ENCODE peak calls at places on chromosomes 5 and 9, in four cellular contexts. O is astrocyte, X is gastrocnemius medialis, Z is WTC11. L is an unnamed sample.

GRCh38 chr5:88691945-88692868 is 190.8 kb downstream of the MEF2C start:
- DNase-seq in X (no peak), O (no peak), Z (peak; percentile 42), L (no peak)

GRCh38 chr5:154779105-154779504 is 23.9 kb downstream of the LARP1 start:
- DNase-seq in X (peak; percentile 83), O (peak; percentile 89), Z (no peak), L (no peak)

GRCh38 chr5:9166202-9167147 is 379.4 kb downstream of the SEMA5A start:
- DNase-seq in O (no peak), Z (no peak), X (no peak), L (no peak)

GRCh38 chr9:87497604-87498045 is at the start of gene DAPK1:
- DNase-seq in Z (peak; percentile 79), O (peak; percentile 37), X (no peak), L (peak; percentile 91)

GRCh38 chr5:78509145-78509865 is 139.3 kb downstream of the LHFPL2 start:
- DNase-seq in X (no peak), O (no peak), Z (no peak), L (no peak)

GRCh38 chr5:125582358-125582757 is 835.9 kb upstream of the ZNF608 start:
- DNase-seq in X (no peak), Z (no peak), O (no peak), L (no peak)

GRCh38 chr5:22541037-22541436 is 312.1 kb downstream of the CDH12 start:
- DNase-seq in O (no peak), Z (no peak), X (no peak), L (no peak)

GRCh38 chr9:91156451-91157234 is 205.1 kb downstream of the AUH start:
- DNase-seq in O (no peak), X (no peak), Z (no peak), L (peak; percentile 51)

GRCh38 chr9:129412814-129413536 is 207.9 kb downstream of the C9orf50 start:
- DNase-seq in O (peak; percentile 73), Z (no peak), X (peak; percentile 45), L (no peak)

GRCh38 chr9:127167560-127168326 is 45.3 kb upstream of the ANGPTL2 start:
- DNase-seq in O (no peak), X (no peak), Z (no peak), L (peak; percentile 23)

GRCh38 chr5:39121315-39121714 is 47.1 kb upstream of the RICTOR start:
- DNase-seq in Z (no peak), O (no peak), X (no peak), L (no peak)

GRCh38 chr5:132363431-132364112 is 5.9 kb upstream of the SLC22A5 start:
- DNase-seq in O (peak; percentile 93), X (peak; percentile 90), Z (no peak), L (no peak)

GRCh38 chr5:56297851-56298250 is 64.7 kb upstream of the ANKRD55 start:
- DNase-seq in O (no peak), Z (no peak), X (no peak), L (no peak)

GRCh38 chr9:134220311-134220710 is 55.9 kb upstream of the RNU6ATAC start:
- DNase-seq in X (no peak), O (no peak), Z (no peak), L (no peak)

GRCh38 chr9:21037278-21037677 is 5.8 kb upstream of the HACD4 start:
- DNase-seq in Z (no peak), O (no peak), X (no peak), L (no peak)

GRCh38 chr9:12775963-12776774 is 1.3 kb downstream of the LURAP1L start:
- DNase-seq in O (peak; percentile 84), Z (peak; percentile 79), X (peak; percentile 66), L (peak; percentile 88)

GRCh38 chr5:64869419-64869818 is 100.7 kb downstream of the CWC27 start:
- DNase-seq in Z (no peak), O (peak; percentile 80), X (no peak), L (no peak)

GRCh38 chr9:137945581-137945980 is 68.0 kb downstream of the CACNA1B start:
- DNase-seq in O (no peak), X (no peak), Z (no peak), L (no peak)

GRCh38 chr5:149273237-149273636 is 1.6 kb downstream of the AFAP1L1 start:
- DNase-seq in X (no peak), O (no peak), Z (no peak), L (no peak)

GRCh38 chr9:113620377-113621161 is 157.0 kb downstream of the RGS3 start:
- DNase-seq in O (peak; percentile 93), X (peak; percentile 41), Z (no peak), L (peak; percentile 90)

GRCh38 chr9:126618590-126619335 is 5.0 kb downstream of the LMX1B start:
- DNase-seq in X (no peak), Z (peak; percentile 51), O (no peak), L (no peak)

GRCh38 chr5:10856071-10856470 is 95.0 kb upstream of the DAP start:
- DNase-seq in O (no peak), Z (no peak), X (no peak), L (no peak)

DNA sequence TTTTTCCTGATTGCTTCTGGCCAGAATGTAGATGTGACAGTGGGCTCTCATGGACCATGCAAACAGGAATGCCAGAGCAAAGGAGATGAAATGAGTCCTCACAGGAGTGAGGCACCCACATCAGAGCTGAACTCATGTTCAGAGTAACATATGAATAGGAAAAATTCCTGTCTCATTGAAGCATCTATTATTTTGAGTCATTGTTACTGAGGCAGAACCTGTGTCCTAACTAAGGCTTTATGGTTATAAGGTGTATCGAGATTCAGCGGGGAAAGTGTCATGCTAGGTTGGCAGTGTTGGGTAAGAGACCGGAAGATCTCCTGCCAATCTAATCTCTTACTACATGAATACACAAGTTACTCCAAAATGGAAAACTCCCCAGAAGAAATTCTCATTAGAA is 304.1 kb downstream of the TRPM3 start:
- DNase-seq in O (no peak), X (no peak), Z (no peak), L (no peak)
- TF ChIP-seq CTCF in O (no peak), X (no peak), Z (no peak), L (no peak)

GRCh38 chr5:95555553-95555952 is 652 bp downstream of the ARSK start:
- DNase-seq in Z (no peak), X (no peak), O (no peak), L (no peak)

GRCh38 chr5:95554331-95554646 is 488 bp downstream of the SKIC3 start:
- DNase-seq in O (no peak), X (no peak), Z (no peak), L (no peak)

GRCh38 chr5:95549030-95549429 is 5.7 kb downstream of the SKIC3 start:
- DNase-seq in Z (no peak), X (no peak), O (no peak), L (no peak)

DNA sequence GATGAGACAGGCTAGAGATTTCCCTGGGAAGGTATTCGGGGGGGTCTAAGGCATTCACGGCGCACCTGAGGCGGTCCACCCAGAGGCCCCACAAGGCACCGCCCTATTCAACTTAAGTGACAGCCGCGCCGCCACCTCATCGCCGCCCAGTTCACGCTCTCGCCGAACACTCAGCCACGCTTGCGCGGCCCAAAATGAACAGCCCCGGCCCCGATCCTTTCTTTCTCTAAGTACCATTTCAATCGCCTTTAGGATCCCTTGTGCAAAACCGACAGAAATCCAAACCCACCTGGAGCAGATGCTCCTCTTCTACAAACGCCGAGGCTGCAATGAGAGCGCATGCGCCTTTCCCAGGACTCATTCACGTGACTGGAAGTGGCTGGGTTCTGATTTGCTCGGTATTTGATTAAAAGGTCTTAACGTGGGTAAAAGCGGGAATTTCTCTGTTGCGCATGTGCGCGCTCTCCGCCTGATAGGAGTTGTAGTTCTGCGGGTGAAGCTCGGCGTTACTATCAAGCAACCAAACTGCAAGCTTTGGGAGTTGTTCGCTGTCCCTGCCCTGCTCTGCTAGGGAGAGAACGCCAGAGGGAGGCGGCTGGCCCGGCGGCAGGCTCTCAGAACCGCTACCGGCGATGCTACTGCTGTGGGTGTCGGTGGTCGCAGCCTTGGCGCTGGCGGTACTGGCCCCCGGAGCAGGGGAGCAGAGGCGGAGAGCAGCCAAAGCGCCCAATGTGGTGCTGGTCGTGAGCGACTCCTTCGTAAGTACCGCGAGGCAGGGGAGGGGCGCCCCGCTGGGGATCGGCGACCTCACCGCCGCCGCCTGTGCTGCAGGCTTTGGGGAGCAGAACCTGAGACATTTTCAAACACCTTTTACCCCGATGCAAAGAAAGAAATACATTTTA is at the start of the genes ARSK and SKIC3:
- DNase-seq in Z (peak; percentile 89), X (peak; percentile 96), O (peak; percentile 99), L (peak; percentile 97)
- TF ChIP-seq CTCF in Z (no peak), X (no peak), O (no peak), L (peak; percentile 57)

GRCh38 chr9:132763574-132763973 is 93.3 kb downstream of the GTF3C4 start:
- DNase-seq in Z (no peak), O (no peak), X (no peak), L (peak; percentile 19)
- TF ChIP-seq CTCF in Z (no peak), O (no peak), X (no peak), L (no peak)

GRCh38 chr5:6319116-6319515 is 59.2 kb downstream of the MED10 start:
- DNase-seq in O (no peak), Z (no peak), X (no peak), L (peak; percentile 76)
- TF ChIP-seq CTCF in O (no peak), Z (no peak), X (no peak), L (no peak)

GRCh38 chr9:128372188-128372641 is 1.0 kb downstream of the URM1 start:
- DNase-seq in O (no peak), Z (no peak), X (no peak), L (no peak)

GRCh38 chr9:128371622-128372117 is 496 bp downstream of the URM1 start:
- DNase-seq in O (no peak), X (no peak), Z (no peak), L (no peak)

GRCh38 chr9:128372784-128373183 is 1.6 kb downstream of the URM1 start:
- DNase-seq in Z (no peak), O (no peak), X (no peak), L (no peak)

GRCh38 chr9:128370367-128370751 is 815 bp upstream of the URM1 start:
- DNase-seq in O (no peak), X (no peak), Z (no peak), L (no peak)

DNA sequence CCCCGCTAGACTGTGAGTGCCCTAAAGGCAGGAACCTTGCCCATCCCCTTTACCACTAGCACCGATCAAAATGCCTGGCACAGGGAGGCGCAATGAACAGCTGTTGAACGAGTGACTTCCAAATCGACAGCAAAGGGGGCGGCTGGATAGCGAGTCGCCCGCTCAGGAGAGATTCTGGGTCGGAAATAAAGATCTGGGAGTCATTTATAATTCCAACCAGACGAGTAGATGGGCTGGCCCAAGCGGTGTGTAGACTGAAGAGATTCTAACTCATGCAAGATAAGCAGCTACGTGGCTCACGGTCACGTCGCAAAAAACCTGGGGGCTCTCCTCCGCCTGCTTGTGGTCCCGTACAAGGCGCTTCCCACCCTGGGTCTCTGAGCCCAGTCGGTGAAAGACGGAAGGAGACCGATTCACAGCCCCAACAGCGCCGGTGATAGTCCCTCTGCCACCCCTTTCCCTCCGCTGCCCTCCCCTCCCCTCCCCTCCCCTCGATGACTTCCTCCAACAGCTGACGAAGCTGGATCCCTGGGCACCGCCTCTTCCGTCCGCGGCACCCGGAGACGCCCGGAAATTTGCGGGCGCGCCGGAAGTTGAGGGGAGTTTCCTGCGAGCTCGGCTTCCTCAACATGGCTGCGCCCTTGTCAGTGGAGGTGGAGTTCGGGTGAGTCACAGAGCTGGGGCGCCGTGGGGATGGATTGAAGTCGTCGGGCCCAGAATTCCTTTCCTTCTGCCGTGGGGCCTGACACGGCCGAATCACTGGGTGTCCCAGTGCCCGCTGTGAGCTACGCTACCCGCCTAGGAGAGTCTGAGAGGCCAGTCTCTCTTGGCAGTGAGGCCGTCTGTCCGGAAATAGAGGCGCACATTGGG is at the start of gene URM1:
- DNase-seq in O (peak; percentile 96), X (peak; percentile 94), Z (peak; percentile 92), L (peak; percentile 97)
- TF ChIP-seq CTCF in O (no peak), X (no peak), Z (no peak), L (peak; percentile 32)